ENCODE peak calls at places on chromosomes 7 and 10, in five cellular contexts. G is SW 1271, J is HCEC 1CT, N is NCI-H748 treated with DMSO at 0.1 percent for 48 hours, A is A549. F is an unnamed sample.

GRCh38 chr7:96121752-96122151 is 200.1 kb downstream of the SLC25A13 start:
- DNase-seq in G (no peak), J (no peak), N (peak), A (no peak), F (no peak)

GRCh38 chr7:115099906-115100305 is 178.0 kb downstream of the MDFIC start:
- DNase-seq in G (no peak), J (peak), N (no peak), A (peak), F (no peak)

GRCh38 chr10:100739516-100740368 is 5.6 kb upstream of the PAX2 start:
- DNase-seq in G (no peak), J (no peak), N (no peak), A (peak), F (no peak)

GRCh38 chr7:106767498-106768323 is 97.4 kb upstream of the PIK3CG start:
- DNase-seq in G (no peak), J (peak), N (no peak), A (no peak), F (no peak)

GRCh38 chr10:29584436-29584835 is 50.3 kb downstream of the SVIL start:
- DNase-seq in G (no peak), J (no peak), N (no peak), A (no peak), F (no peak)

GRCh38 chr10:127408115-127408710 is 140.9 kb upstream of the NPS start:
- DNase-seq in G (no peak), J (no peak), N (no peak), A (no peak), F (no peak)

GRCh38 chr10:127600479-127600878 is 51.4 kb downstream of the NPS start:
- DNase-seq in G (no peak), J (no peak), N (no peak), A (no peak), F (no peak)

GRCh38 chr10:112763916-112764520 is 186.0 kb upstream of the TCF7L2 start:
- DNase-seq in G (no peak), J (peak), N (no peak), A (no peak), F (no peak)

GRCh38 chr10:8280946-8281345 is 226.5 kb downstream of the GATA3 start:
- DNase-seq in G (no peak), J (no peak), N (no peak), A (no peak), F (no peak)

GRCh38 chr10:74824184-74825032 is 2.0 kb upstream of the KAT6B start:
- DNase-seq in G (no peak), J (no peak), N (no peak), A (no peak), F (no peak)

GRCh38 chr10:24041030-24041429 is 167.9 kb upstream of the KIAA1217 start:
- DNase-seq in G (no peak), J (no peak), N (no peak), A (no peak), F (peak)

GRCh38 chr7:131008840-131009651 is 275.0 kb upstream of the KLF14 start:
- DNase-seq in G (no peak), J (peak), N (no peak), A (no peak), F (no peak)

GRCh38 chr7:66258409-66258808 is 53.3 kb downstream of the TPST1 start:
- DNase-seq in G (no peak), J (no peak), N (no peak), A (no peak), F (no peak)

GRCh38 chr10:93703841-93704240 is 1.4 kb upstream of the FRA10AC1 start:
- DNase-seq in G (no peak), J (no peak), N (no peak), A (no peak), F (no peak)

GRCh38 chr7:100887186-100887954 is 2.1 kb downstream of the UFSP1 start:
- DNase-seq in G (no peak), J (no peak), N (no peak), A (no peak), F (no peak)

GRCh38 chr10:14009315-14010082 is 321.2 kb downstream of the FRMD4A start:
- DNase-seq in G (no peak), J (peak), N (peak), A (no peak), F (no peak)

GRCh38 chr7:76278540-76278939 is 23.9 kb upstream of the HSPB1 start:
- DNase-seq in G (no peak), J (peak), N (no peak), A (no peak), F (no peak)

GRCh38 chr7:41832936-41833335 is 130.0 kb upstream of the INHBA start:
- DNase-seq in G (no peak), J (peak), N (no peak), A (no peak), F (no peak)

GRCh38 chr7:136998495-136998894 is 130.0 kb downstream of the CHRM2 start:
- DNase-seq in G (no peak), J (peak), N (no peak), A (no peak), F (no peak)